ENCODE peak calls at places on chromosomes 13 and 19, in four cellular contexts. A is GM23248, C is left lung, G is lower leg skin. S is an unnamed sample.

GRCh38 chr13:98848736-98849135 is 96.3 kb upstream of the SLC15A1 start:
- DNase-seq in A (peak; percentile 37), C (no peak), G (no peak), S (no peak)

GRCh38 chr13:27353166-27353583 is 71.2 kb upstream of the GTF3A start:
- DNase-seq in A (peak; percentile 40), C (no peak), G (no peak), S (no peak)

GRCh38 chr13:109336730-109337129 is 449.7 kb downstream of the IRS2 start:
- DNase-seq in A (peak; percentile 76), C (no peak), G (no peak), S (no peak)

GRCh38 chr19:41792513-41793413 is 3.6 kb upstream of the CEACAM3 start:
- DNase-seq in A (peak; percentile 69), C (peak; percentile 92), G (no peak), S (no peak)

GRCh38 chr13:78768950-78769349 is 110.0 kb upstream of the OBI1 start:
- DNase-seq in A (no peak), C (no peak), G (no peak), S (no peak)

GRCh38 chr19:13797058-13797440 is 1.8 kb downstream of the ZSWIM4 start:
- DNase-seq in A (no peak), C (no peak), G (no peak), S (no peak)

GRCh38 chr19:58428617-58429016 is 11.3 kb downstream of the ZNF132 start:
- DNase-seq in A (no peak), C (no peak), G (no peak), S (no peak)

GRCh38 chr19:8426283-8426682 is 13.2 kb downstream of the MARCHF2 start:
- DNase-seq in A (no peak), C (no peak), G (no peak), S (no peak)

GRCh38 chr19:50998686-50999085 is 2.7 kb downstream of the KLK8 start:
- DNase-seq in A (no peak), C (no peak), G (no peak), S (no peak)

GRCh38 chr13:68190826-68191225 is 960.7 kb upstream of the PCDH9 start:
- DNase-seq in A (no peak), C (no peak), G (peak; percentile 23), S (peak; percentile 73)

GRCh38 chr19:12847159-12848139 is 9.1 kb downstream of the MAST1 start:
- DNase-seq in A (peak; percentile 87), C (peak; percentile 99), G (peak; percentile 67), S (no peak)

GRCh38 chr13:25169356-25169755 is 2.7 kb downstream of the AMER2 start:
- DNase-seq in A (no peak), C (no peak), G (no peak), S (no peak)

GRCh38 chr13:25167775-25168174 is 4.3 kb downstream of the AMER2 start:
- DNase-seq in A (no peak), C (no peak), G (no peak), S (no peak)

GRCh38 chr13:25165664-25166063 is 6.4 kb downstream of the AMER2 start:
- DNase-seq in A (no peak), C (no peak), G (no peak), S (no peak)

GRCh38 chr13:25168800-25169199 is 3.3 kb downstream of the AMER2 start:
- DNase-seq in A (no peak), C (no peak), G (no peak), S (no peak)

DNA sequence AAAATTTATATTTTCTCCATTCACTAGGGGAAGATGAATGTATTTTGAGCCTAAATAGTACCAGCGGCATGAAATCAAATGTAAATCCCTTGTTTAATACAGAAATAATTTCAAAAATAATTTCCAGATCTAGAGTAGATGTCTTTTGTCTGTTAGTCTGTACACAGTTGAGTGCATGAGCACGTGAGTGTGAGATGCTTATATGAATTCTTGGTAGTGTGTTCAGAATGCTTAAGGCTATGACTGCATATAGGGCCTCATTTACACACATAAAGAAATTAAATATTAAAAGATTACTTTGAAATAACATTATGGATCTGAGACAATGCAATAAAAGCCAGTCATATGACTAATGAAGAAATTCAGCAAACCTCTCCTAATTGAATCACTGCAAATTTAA is 4.7 kb downstream of the AMER2 start:
- DNase-seq in A (no peak), C (no peak), G (no peak), S (no peak)
- H3K4me3 ChIP-seq in A (no peak overlapping the region), C (no peak overlapping the region), G (no peak overlapping the region), S (no peak overlapping the region)

GRCh38 chr19:4369888-4370260 is 26.5 kb downstream of the MPND start:
- DNase-seq in A (no peak), C (peak; percentile 87), G (no peak), S (peak; percentile 64)
- H3K4me3 ChIP-seq in A (no peak overlapping the region), C (peak overlapping the region; percentile 31), G (no peak overlapping the region), S (peak overlapping the region; percentile 1)

GRCh38 chr19:2255112-2255845 is 938 bp downstream of the JSRP1 start:
- DNase-seq in A (no peak), C (no peak), G (no peak), S (peak; percentile 58)
- H3K4me3 ChIP-seq in A (no peak overlapping the region), C (no peak overlapping the region), G (no peak overlapping the region), S (no peak overlapping the region)

DNA sequence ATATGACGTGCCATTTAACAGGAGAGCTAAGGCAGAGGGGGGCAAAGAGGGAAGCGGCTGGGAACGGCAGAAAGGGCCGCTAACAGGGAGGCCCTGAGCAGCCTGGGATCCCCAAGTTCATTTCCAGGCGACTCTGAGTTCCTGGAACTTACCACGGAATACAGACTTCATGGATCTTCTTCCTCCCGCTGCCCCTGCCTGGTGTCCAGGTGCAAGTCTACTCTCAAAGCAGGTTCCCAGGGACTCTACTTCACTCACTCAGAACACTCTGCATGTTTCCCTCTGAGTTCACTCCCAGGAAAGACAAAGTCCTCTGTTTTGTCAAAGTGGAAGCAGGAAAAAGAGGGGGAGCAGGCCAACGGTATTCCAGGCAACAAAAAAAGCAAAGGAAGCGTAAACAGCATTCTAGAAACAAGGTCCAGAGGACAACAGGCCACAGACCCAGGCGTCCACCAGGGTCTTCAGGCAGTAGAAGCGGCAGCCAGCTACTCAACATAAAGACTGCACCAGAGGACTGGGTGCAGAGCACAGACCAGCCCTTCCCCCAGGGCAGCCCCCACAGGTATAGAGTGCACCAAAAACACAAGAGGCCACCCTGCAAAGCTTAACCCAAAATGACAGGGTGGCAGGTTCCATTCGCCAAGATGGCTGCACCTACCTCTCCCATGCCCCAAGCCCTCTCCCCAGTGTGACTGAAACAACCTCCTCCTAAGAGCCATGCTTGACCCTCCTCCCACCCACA is 3.0 kb downstream of the MIER2 start:
- DNase-seq in A (no peak), C (peak; percentile 30), G (no peak), S (no peak)
- H3K4me3 ChIP-seq in A (peak overlapping the region; percentile 70), C (peak overlapping the region; percentile 80), G (no peak overlapping the region), S (no peak overlapping the region)

DNA sequence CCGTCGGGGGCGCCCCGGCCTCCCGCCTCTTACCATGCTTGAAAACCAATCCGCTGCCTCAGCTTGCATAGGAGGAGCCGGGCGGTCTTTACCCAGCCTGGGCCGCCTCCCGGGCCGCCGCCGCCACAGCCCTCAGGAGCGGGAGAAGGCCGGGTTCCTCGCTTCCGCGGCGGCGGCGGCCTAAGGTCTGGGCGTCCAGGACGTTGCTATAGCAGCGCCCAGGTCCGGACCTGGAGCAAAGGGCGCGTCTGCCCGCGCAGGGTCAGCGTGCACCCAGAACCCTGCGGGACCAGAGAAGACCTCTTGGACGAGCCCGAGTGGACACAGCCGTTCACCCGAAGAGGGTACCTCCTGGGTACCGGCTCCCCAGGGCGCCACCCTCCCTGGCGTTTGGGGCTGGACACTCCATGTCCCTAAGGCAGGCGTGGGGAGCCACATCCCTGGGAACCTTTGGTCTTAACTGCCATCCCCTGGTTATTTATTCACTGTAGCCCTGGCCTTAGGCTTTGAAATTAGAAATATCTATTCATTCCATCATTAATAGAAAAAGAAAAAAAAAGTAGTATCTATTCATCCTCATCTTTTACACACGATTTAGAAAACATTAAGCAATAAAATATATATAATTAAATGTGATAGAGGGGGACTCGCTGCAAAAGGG is 2.4 kb downstream of the DZIP1 start:
- DNase-seq in A (peak; percentile 77), C (peak; percentile 86), G (no peak), S (no peak)
- H3K4me3 ChIP-seq in A (peak overlapping the region; percentile 79), C (peak overlapping the region; percentile 28), G (no peak overlapping the region), S (peak overlapping the region; percentile 25)